ENCODE peak calls at places on chromosomes 7 and 10, in ten cellular contexts. One of them, this sample, is unnamed.

GRCh38 chr7:138875794-138876193 is 77.8 kb upstream of the ATP6V0A4 start:
- DNase-seq in fibroblast of lung: peak
- DNase-seq in GM12865: no peak
- DNase-seq in psoas muscle: no peak
- DNase-seq in lung: no peak
- DNase-seq in cardiac fibroblast: peak
- DNase-seq in A549: no peak
- DNase-seq in BJ: peak
- DNase-seq in effector memory CD4-positive, alpha-beta T cell: peak
- DNase-seq in tibial artery: no peak
- DNase-seq in this sample: no peak

GRCh38 chr7:8130663-8131062 is 131.3 kb downstream of the ICA1 start:
- DNase-seq in GM12865: no peak
- DNase-seq in lung: no peak
- DNase-seq in tibial artery: no peak
- DNase-seq in BJ: no peak
- DNase-seq in effector memory CD4-positive, alpha-beta T cell: no peak
- DNase-seq in psoas muscle: no peak
- DNase-seq in cardiac fibroblast: no peak
- DNase-seq in fibroblast of lung: no peak
- DNase-seq in A549: no peak
- DNase-seq in this sample: no peak

GRCh38 chr7:150620061-150620460 is 12.1 kb downstream of the GIMAP6 start:
- DNase-seq in fibroblast of lung: no peak
- DNase-seq in effector memory CD4-positive, alpha-beta T cell: no peak
- DNase-seq in GM12865: no peak
- DNase-seq in A549: no peak
- DNase-seq in BJ: no peak
- DNase-seq in lung: no peak
- DNase-seq in psoas muscle: no peak
- DNase-seq in tibial artery: no peak
- DNase-seq in cardiac fibroblast: no peak
- DNase-seq in this sample: no peak

GRCh38 chr7:133863362-133864061 is 263.6 kb upstream of the LRGUK start:
- DNase-seq in effector memory CD4-positive, alpha-beta T cell: no peak
- DNase-seq in BJ: no peak
- DNase-seq in psoas muscle: no peak
- DNase-seq in cardiac fibroblast: no peak
- DNase-seq in fibroblast of lung: no peak
- DNase-seq in A549: no peak
- DNase-seq in GM12865: no peak
- DNase-seq in lung: no peak
- DNase-seq in tibial artery: no peak
- DNase-seq in this sample: no peak

GRCh38 chr10:43315535-43316245 is 48.8 kb upstream of the RASGEF1A start:
- DNase-seq in effector memory CD4-positive, alpha-beta T cell: no peak
- DNase-seq in fibroblast of lung: no peak
- DNase-seq in BJ: no peak
- DNase-seq in psoas muscle: no peak
- DNase-seq in GM12865: no peak
- DNase-seq in lung: no peak
- DNase-seq in cardiac fibroblast: no peak
- DNase-seq in tibial artery: no peak
- DNase-seq in A549: no peak
- DNase-seq in this sample: no peak

GRCh38 chr7:50264908-50265307 is 39.6 kb upstream of the IKZF1 start:
- DNase-seq in effector memory CD4-positive, alpha-beta T cell: peak
- DNase-seq in A549: no peak
- DNase-seq in fibroblast of lung: no peak
- DNase-seq in GM12865: peak
- DNase-seq in lung: no peak
- DNase-seq in cardiac fibroblast: no peak
- DNase-seq in tibial artery: no peak
- DNase-seq in psoas muscle: no peak
- DNase-seq in BJ: no peak
- DNase-seq in this sample: no peak

GRCh38 chr10:28984431-28984830 is 304.4 kb upstream of the LYZL1 start:
- DNase-seq in fibroblast of lung: peak
- DNase-seq in GM12865: peak
- DNase-seq in effector memory CD4-positive, alpha-beta T cell: no peak
- DNase-seq in A549: peak
- DNase-seq in cardiac fibroblast: peak
- DNase-seq in psoas muscle: peak
- DNase-seq in lung: peak
- DNase-seq in BJ: peak
- DNase-seq in tibial artery: peak
- DNase-seq in this sample: peak

GRCh38 chr10:111996103-111996502 is 187.5 kb downstream of the GPAM start:
- DNase-seq in GM12865: peak
- DNase-seq in psoas muscle: no peak
- DNase-seq in A549: no peak
- DNase-seq in fibroblast of lung: no peak
- DNase-seq in tibial artery: no peak
- DNase-seq in cardiac fibroblast: no peak
- DNase-seq in effector memory CD4-positive, alpha-beta T cell: no peak
- DNase-seq in lung: no peak
- DNase-seq in BJ: no peak
- DNase-seq in this sample: no peak

GRCh38 chr10:81248846-81249245 is 626.1 kb upstream of the NRG3 start:
- DNase-seq in effector memory CD4-positive, alpha-beta T cell: no peak
- DNase-seq in fibroblast of lung: no peak
- DNase-seq in cardiac fibroblast: no peak
- DNase-seq in BJ: no peak
- DNase-seq in lung: no peak
- DNase-seq in A549: no peak
- DNase-seq in psoas muscle: no peak
- DNase-seq in GM12865: no peak
- DNase-seq in tibial artery: no peak
- DNase-seq in this sample: no peak

GRCh38 chr7:75808106-75808505 is 5.5 kb downstream of the CCL24 start:
- DNase-seq in fibroblast of lung: no peak
- DNase-seq in psoas muscle: no peak
- DNase-seq in effector memory CD4-positive, alpha-beta T cell: no peak
- DNase-seq in A549: no peak
- DNase-seq in cardiac fibroblast: no peak
- DNase-seq in BJ: no peak
- DNase-seq in lung: no peak
- DNase-seq in GM12865: no peak
- DNase-seq in tibial artery: no peak
- DNase-seq in this sample: no peak

DNA sequence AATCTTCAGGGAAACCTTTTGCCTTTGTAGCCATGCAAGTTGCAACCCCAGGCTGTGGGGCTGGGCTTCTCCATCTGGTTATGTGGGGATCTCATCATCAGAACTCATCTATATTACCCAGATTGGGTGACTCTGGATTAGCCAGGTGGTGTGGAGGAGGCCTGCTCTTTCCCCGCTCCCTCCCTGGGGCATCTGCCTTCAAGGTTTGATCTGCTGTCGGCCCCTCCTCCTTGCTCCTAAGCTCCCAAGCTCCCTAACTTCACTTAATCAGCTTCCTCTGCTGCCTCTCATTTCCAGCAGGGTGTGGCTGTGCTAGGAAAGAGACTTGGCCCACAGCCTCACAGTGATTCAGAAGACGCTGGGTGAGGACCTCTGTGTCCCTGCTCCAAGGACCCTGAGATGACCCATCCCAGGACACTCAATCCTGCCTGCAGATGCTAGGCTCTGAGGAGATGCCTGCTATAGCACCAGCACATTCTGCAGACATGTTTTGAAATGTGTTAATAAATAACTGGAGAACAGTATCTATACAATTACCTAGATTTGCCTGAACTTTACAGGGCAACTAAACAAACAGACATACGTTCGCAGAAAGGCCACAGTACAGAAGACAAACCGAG is 392.1 kb upstream of the PODXL start:
- DNase-seq in fibroblast of lung: peak
- DNase-seq in A549: peak
- DNase-seq in cardiac fibroblast: no peak
- DNase-seq in psoas muscle: peak
- DNase-seq in GM12865: no peak
- DNase-seq in effector memory CD4-positive, alpha-beta T cell: no peak
- DNase-seq in lung: no peak
- DNase-seq in tibial artery: no peak
- DNase-seq in BJ: no peak
- DNase-seq in this sample: no peak
- H3K4me3 ChIP-seq in fibroblast of lung: no peak
- H3K4me3 ChIP-seq in A549: no peak
- H3K4me3 ChIP-seq in cardiac fibroblast: no peak
- H3K4me3 ChIP-seq in psoas muscle: no peak
- H3K4me3 ChIP-seq in GM12865: no peak
- H3K4me3 ChIP-seq in effector memory CD4-positive, alpha-beta T cell: no peak
- H3K4me3 ChIP-seq in lung: no peak
- H3K4me3 ChIP-seq in tibial artery: no peak
- H3K4me3 ChIP-seq in BJ: no peak
- H3K4me3 ChIP-seq in this sample: no peak

DNA sequence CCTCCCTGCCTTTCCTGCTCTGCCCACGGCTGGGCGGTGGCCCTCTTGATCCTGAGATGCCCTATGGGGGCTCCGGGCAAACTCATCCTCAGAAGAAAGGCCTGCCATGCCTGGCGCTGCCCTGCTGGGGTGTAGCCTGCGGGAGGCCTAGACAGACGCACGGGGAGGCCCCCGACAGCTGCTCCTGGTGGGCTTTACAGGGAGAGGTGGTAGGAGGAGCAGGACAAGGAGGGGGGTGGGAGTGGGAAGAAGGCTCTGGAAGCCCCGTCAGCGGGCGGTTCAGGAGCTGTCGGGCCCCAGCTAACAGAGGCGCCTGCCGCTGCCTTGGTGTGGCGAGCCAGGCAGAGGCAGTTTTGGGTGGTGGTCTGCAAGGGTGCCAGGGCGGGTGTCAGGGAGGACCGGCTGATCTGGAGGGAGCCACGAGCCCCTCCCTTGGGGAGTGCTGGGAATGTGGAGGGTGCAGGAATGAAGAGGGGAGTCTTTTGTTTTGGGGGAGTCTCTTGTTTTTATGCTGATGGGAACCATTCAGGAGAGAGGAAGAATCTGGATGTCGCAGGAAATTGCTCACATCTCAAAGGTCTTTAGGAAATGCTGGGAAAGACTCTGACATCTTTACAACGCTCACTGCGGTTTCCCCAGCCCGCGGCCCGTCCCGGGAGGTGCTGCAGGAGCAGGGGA is 63.5 kb downstream of the CFAP46 start:
- DNase-seq in A549: no peak
- DNase-seq in fibroblast of lung: no peak
- DNase-seq in psoas muscle: no peak
- DNase-seq in lung: no peak
- DNase-seq in BJ: no peak
- DNase-seq in cardiac fibroblast: no peak
- DNase-seq in effector memory CD4-positive, alpha-beta T cell: no peak
- DNase-seq in tibial artery: peak
- DNase-seq in GM12865: no peak
- DNase-seq in this sample: peak
- H3K4me3 ChIP-seq in A549: no peak
- H3K4me3 ChIP-seq in fibroblast of lung: no peak
- H3K4me3 ChIP-seq in psoas muscle: no peak
- H3K4me3 ChIP-seq in lung: no peak
- H3K4me3 ChIP-seq in BJ: no peak
- H3K4me3 ChIP-seq in cardiac fibroblast: no peak
- H3K4me3 ChIP-seq in effector memory CD4-positive, alpha-beta T cell: no peak
- H3K4me3 ChIP-seq in tibial artery: no peak
- H3K4me3 ChIP-seq in GM12865: no peak
- H3K4me3 ChIP-seq in this sample: no peak

DNA sequence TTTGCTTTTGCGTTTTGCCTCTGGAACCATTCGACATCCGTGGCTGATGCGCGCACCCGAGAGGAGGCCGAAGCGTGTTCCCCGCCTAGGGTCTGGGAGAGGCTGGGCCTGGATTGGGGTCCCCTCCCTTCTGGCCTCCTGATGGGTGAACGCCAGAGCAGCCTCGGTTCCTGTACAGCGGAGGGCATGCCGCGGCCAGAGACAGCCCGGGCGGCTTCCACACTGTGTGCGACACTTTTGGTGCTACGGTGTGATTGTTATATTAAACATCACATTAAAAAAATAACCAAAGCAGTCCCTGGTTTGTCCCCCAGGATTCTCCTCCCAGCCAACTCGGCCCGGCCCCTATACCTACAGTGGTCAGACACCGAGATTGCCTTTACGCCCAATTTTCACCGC is 3.7 kb upstream of the HOXA7 start:
- DNase-seq in cardiac fibroblast: no peak
- DNase-seq in lung: no peak
- DNase-seq in tibial artery: peak
- DNase-seq in effector memory CD4-positive, alpha-beta T cell: no peak
- DNase-seq in psoas muscle: no peak
- DNase-seq in A549: no peak
- DNase-seq in GM12865: no peak
- DNase-seq in fibroblast of lung: no peak
- DNase-seq in BJ: no peak
- DNase-seq in this sample: peak
- H3K4me3 ChIP-seq in cardiac fibroblast: no peak
- H3K4me3 ChIP-seq in lung: no peak
- H3K4me3 ChIP-seq in tibial artery: peak
- H3K4me3 ChIP-seq in effector memory CD4-positive, alpha-beta T cell: peak
- H3K4me3 ChIP-seq in psoas muscle: peak
- H3K4me3 ChIP-seq in A549: peak
- H3K4me3 ChIP-seq in GM12865: peak
- H3K4me3 ChIP-seq in fibroblast of lung: no peak
- H3K4me3 ChIP-seq in BJ: no peak
- H3K4me3 ChIP-seq in this sample: peak

GRCh38 chr10:124450783-124451057 is 885 bp upstream of the NKX1-2 start:
- DNase-seq in cardiac fibroblast: no peak
- DNase-seq in tibial artery: no peak
- DNase-seq in lung: no peak
- DNase-seq in fibroblast of lung: no peak
- DNase-seq in effector memory CD4-positive, alpha-beta T cell: no peak
- DNase-seq in A549: no peak
- DNase-seq in BJ: no peak
- DNase-seq in psoas muscle: no peak
- DNase-seq in GM12865: no peak
- DNase-seq in this sample: no peak

GRCh38 chr10:124450010-124450782 is at the start of gene NKX1-2:
- DNase-seq in tibial artery: no peak
- DNase-seq in effector memory CD4-positive, alpha-beta T cell: no peak
- DNase-seq in lung: no peak
- DNase-seq in A549: no peak
- DNase-seq in BJ: no peak
- DNase-seq in psoas muscle: no peak
- DNase-seq in fibroblast of lung: no peak
- DNase-seq in cardiac fibroblast: no peak
- DNase-seq in GM12865: no peak
- DNase-seq in this sample: no peak

GRCh38 chr10:124447741-124448466 is 1.9 kb downstream of the NKX1-2 start:
- DNase-seq in BJ: no peak
- DNase-seq in effector memory CD4-positive, alpha-beta T cell: no peak
- DNase-seq in GM12865: no peak
- DNase-seq in tibial artery: no peak
- DNase-seq in lung: no peak
- DNase-seq in psoas muscle: no peak
- DNase-seq in fibroblast of lung: no peak
- DNase-seq in A549: no peak
- DNase-seq in cardiac fibroblast: no peak
- DNase-seq in this sample: no peak

GRCh38 chr10:124448696-124449169 is 1.1 kb downstream of the NKX1-2 start:
- DNase-seq in tibial artery: no peak
- DNase-seq in effector memory CD4-positive, alpha-beta T cell: no peak
- DNase-seq in BJ: no peak
- DNase-seq in cardiac fibroblast: no peak
- DNase-seq in lung: no peak
- DNase-seq in GM12865: no peak
- DNase-seq in fibroblast of lung: no peak
- DNase-seq in A549: no peak
- DNase-seq in psoas muscle: no peak
- DNase-seq in this sample: no peak

GRCh38 chr10:124449170-124450009 is 445 bp downstream of the NKX1-2 start:
- DNase-seq in tibial artery: no peak
- DNase-seq in cardiac fibroblast: peak
- DNase-seq in psoas muscle: no peak
- DNase-seq in BJ: no peak
- DNase-seq in effector memory CD4-positive, alpha-beta T cell: no peak
- DNase-seq in GM12865: no peak
- DNase-seq in lung: no peak
- DNase-seq in A549: no peak
- DNase-seq in fibroblast of lung: no peak
- DNase-seq in this sample: no peak
- H3K4me3 ChIP-seq in tibial artery: no peak
- H3K4me3 ChIP-seq in cardiac fibroblast: no peak
- H3K4me3 ChIP-seq in psoas muscle: peak
- H3K4me3 ChIP-seq in BJ: no peak
- H3K4me3 ChIP-seq in effector memory CD4-positive, alpha-beta T cell: no peak
- H3K4me3 ChIP-seq in GM12865: no peak
- H3K4me3 ChIP-seq in lung: no peak
- H3K4me3 ChIP-seq in A549: peak
- H3K4me3 ChIP-seq in fibroblast of lung: no peak
- H3K4me3 ChIP-seq in this sample: peak

This sample was measured in ascending aorta.